ENCODE peak calls at places on chromosomes 6 and 20, in four cellular contexts. G is bronchial epithelial cell, E is thoracic aorta, B is pancreas. R is an unnamed sample.

GRCh38 chr6:3534599-3534998 is 77.7 kb upstream of the SLC22A23 start:
- DNase-seq in G (no peak), B (no peak), E (no peak), R (no peak)

GRCh38 chr6:96814581-96814980 is 22.7 kb downstream of the GPR63 start:
- DNase-seq in G (no peak), B (no peak), E (no peak), R (no peak)

GRCh38 chr20:43925786-43926185 is 11.1 kb downstream of the TOX2 start:
- DNase-seq in G (no peak), E (no peak), B (no peak), R (no peak)

GRCh38 chr20:48292806-48293205 is 507.5 kb upstream of the SULF2 start:
- DNase-seq in B (no peak), G (no peak), E (no peak), R (no peak)

GRCh38 chr20:54714817-54715216 is 239.4 kb downstream of the DOK5 start:
- DNase-seq in G (no peak), E (no peak), B (no peak), R (no peak)

GRCh38 chr20:22407237-22408193 is 176.9 kb downstream of the FOXA2 start:
- DNase-seq in E (no peak), B (no peak), G (no peak), R (no peak)

GRCh38 chr6:55528624-55529023 is 50.4 kb downstream of the HMGCLL1 start:
- DNase-seq in G (peak; percentile 79), E (no peak), B (no peak), R (no peak)

GRCh38 chr20:13128173-13128572 is 92.9 kb upstream of the ISM1 start:
- DNase-seq in E (no peak), B (no peak), G (no peak), R (no peak)

GRCh38 chr20:5222919-5223634 is 93.7 kb downstream of the PROKR2 start:
- DNase-seq in E (no peak), B (no peak), G (peak; percentile 60), R (peak; percentile 58)

GRCh38 chr6:156560476-156560875 is 216.7 kb upstream of the ARID1B start:
- DNase-seq in B (no peak), E (no peak), G (no peak), R (no peak)

GRCh38 chr20:59632426-59633113 is 28.2 kb downstream of the PHACTR3 start:
- DNase-seq in B (no peak), E (no peak), G (no peak), R (peak; percentile 3)

GRCh38 chr6:49328051-49328450 is 135.0 kb downstream of the MMUT start:
- DNase-seq in B (no peak), G (no peak), E (no peak), R (no peak)

GRCh38 chr20:63025534-63026331 is 19.0 kb upstream of the BHLHE23 start:
- DNase-seq in B (peak; percentile 45), E (no peak), G (peak; percentile 7), R (no peak)

GRCh38 chr20:17327185-17327780 is 100.4 kb downstream of the PCSK2 start:
- DNase-seq in E (no peak), G (no peak), B (no peak), R (no peak)

GRCh38 chr20:62053465-62054196 is 12.1 kb downstream of the TAF4 start:
- DNase-seq in G (no peak), B (peak; percentile 21), E (no peak), R (no peak)

GRCh38 chr6:2799936-2800527 is 34.8 kb downstream of the WRNIP1 start:
- DNase-seq in E (no peak), G (no peak), B (no peak), R (no peak)

GRCh38 chr6:138971601-138972000 is 16.5 kb downstream of the REPS1 start:
- DNase-seq in B (no peak), G (no peak), E (no peak), R (no peak)

GRCh38 chr6:67606905-67607828 is 1027.9 kb upstream of the ADGRB3 start:
- DNase-seq in E (no peak), G (no peak), B (no peak), R (no peak)

GRCh38 chr20:9928955-9929354 is 90.1 kb upstream of the PAK5 start:
- DNase-seq in E (no peak), B (no peak), G (peak; percentile 81), R (no peak)

GRCh38 chr6:107636486-107636885 is 146.6 kb downstream of the SOBP start:
- DNase-seq in B (no peak), G (no peak), E (no peak), R (no peak)

GRCh38 chr6:134740473-134741192 is 209.3 kb downstream of the ALDH8A1 start:
- DNase-seq in G (peak; percentile 64), E (no peak), B (no peak), R (no peak)

GRCh38 chr20:45419188-45420091 is 3.5 kb downstream of the PIGT start:
- DNase-seq in E (no peak), B (peak; percentile 55), G (peak; percentile 100), R (peak; percentile 90)

GRCh38 chr6:99253271-99253670 is 96.2 kb downstream of the FAXC start:
- DNase-seq in B (no peak), E (no peak), G (no peak), R (no peak)

GRCh38 chr6:143394351-143394750 is 56.1 kb downstream of the ADAT2 start:
- DNase-seq in E (no peak), G (no peak), B (no peak), R (no peak)

GRCh38 chr6:155400022-155400965 is 55.3 kb downstream of the NOX3 start:
- DNase-seq in G (no peak), B (no peak), E (no peak), R (no peak)

GRCh38 chr6:100339574-100340255 is 125.0 kb downstream of the SIM1 start:
- DNase-seq in G (peak; percentile 72), E (no peak), B (no peak), R (peak; percentile 56)

GRCh38 chr20:62943396-62943795 is 5.4 kb downstream of the GID8 start:
- DNase-seq in E (no peak), B (no peak), G (no peak), R (no peak)

GRCh38 chr6:133707456-133707855 is 181.5 kb upstream of the TCF21 start:
- DNase-seq in G (peak; percentile 55), B (no peak), E (no peak), R (no peak)

GRCh38 chr20:50586531-50587232 is 76.5 kb downstream of the PTPN1 start:
- DNase-seq in B (no peak), E (no peak), G (no peak), R (no peak)

GRCh38 chr20:24840121-24840713 is 108.9 kb upstream of the CST7 start:
- DNase-seq in E (no peak), G (no peak), B (no peak), R (no peak)

GRCh38 chr20:4299773-4300172 is 284.4 kb upstream of the RNF24 start:
- DNase-seq in E (no peak), G (no peak), B (no peak), R (no peak)

GRCh38 chr6:36033935-36034334 is 6.3 kb downstream of the MAPK14 start:
- DNase-seq in E (no peak), G (peak; percentile 72), B (no peak), R (no peak)

GRCh38 chr20:37758332-37758731 is 64.5 kb downstream of the CTNNBL1 start:
- DNase-seq in G (no peak), B (no peak), E (no peak), R (no peak)

DNA sequence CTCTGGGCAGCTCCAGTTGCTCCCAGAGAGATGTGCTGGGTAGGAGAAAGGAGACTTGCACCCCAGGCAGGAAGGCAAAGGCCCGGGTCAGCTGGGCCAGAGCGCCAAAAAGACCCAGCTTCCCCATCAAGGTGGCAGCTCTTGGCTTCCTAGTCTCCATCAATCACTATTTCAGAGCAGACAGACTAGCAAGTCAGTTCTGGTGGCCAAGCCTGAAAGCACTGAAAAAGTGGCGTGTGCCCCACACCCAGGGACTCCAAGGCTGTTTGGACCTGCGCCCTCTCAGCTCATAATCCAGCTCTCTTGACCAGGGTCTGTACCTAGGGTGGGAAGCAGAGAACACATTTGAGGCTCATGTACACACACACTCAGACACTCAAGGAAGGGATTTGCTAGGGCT is 3.7 kb downstream of the MAFB start:
- DNase-seq in E (no peak), B (no peak), G (no peak), R (no peak)
- H3K4me3 ChIP-seq in E (peak overlapping the region; percentile 77), B (no peak overlapping the region), G (no peak overlapping the region), R (peak overlapping the region; percentile 77)

GRCh38 chr6:147534116-147534865 is 25.8 kb downstream of the SAMD5 start:
- DNase-seq in B (no peak), E (no peak), G (no peak), R (no peak)

GRCh38 chr6:147531321-147531720 is 22.8 kb downstream of the SAMD5 start:
- DNase-seq in G (no peak), E (no peak), B (no peak), R (no peak)

GRCh38 chr6:147525519-147526209 is 17.2 kb downstream of the SAMD5 start:
- DNase-seq in E (no peak), G (no peak), B (no peak), R (no peak)

GRCh38 chr6:147530132-147531060 is 21.9 kb downstream of the SAMD5 start:
- DNase-seq in B (no peak), E (no peak), G (peak; percentile 4), R (no peak)

GRCh38 chr6:147528511-147529145 is 20.1 kb downstream of the SAMD5 start:
- DNase-seq in E (no peak), G (no peak), B (no peak), R (no peak)
- H3K4me3 ChIP-seq in E (no peak overlapping the region), G (no peak overlapping the region), B (no peak overlapping the region), R (no peak overlapping the region)

GRCh38 chr20:18908109-18908508 is 94.5 kb downstream of the SCP2D1 start:
- DNase-seq in G (no peak), E (no peak), B (no peak), R (no peak)

GRCh38 chr20:18909254-18909653 is 95.7 kb downstream of the SCP2D1 start:
- DNase-seq in E (no peak), B (no peak), G (no peak), R (no peak)

GRCh38 chr20:18904624-18905023 is 91.0 kb downstream of the SCP2D1 start:
- DNase-seq in B (no peak), G (no peak), E (no peak), R (no peak)

GRCh38 chr20:18906046-18906445 is 92.5 kb downstream of the SCP2D1 start:
- DNase-seq in E (no peak), B (no peak), G (no peak), R (no peak)

DNA sequence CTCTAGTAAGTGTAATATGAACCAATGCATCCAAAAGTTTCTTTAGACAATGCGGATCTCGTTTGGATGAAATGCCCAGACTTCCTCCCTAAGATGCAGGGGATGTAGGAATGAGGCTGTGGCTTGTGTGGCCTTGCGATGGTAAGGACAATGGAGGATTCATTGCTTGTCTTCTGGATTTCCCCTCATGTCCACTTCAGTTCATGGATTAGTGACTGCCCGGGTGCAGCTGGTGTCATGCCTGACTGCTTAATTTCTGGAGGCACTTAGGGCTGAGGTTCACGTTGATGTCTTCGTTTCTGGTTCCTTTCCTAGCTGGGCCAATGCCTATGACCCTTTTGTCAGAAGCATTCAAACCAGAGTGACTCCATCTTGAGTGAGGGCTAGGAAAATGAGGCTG is 93.8 kb downstream of the SCP2D1 start:
- DNase-seq in E (no peak), B (no peak), G (no peak), R (no peak)
- H3K4me3 ChIP-seq in E (no peak overlapping the region), B (no peak overlapping the region), G (no peak overlapping the region), R (no peak overlapping the region)

GRCh38 chr6:129104131-129104530 is 221.2 kb downstream of the LAMA2 start:
- DNase-seq in B (no peak), E (no peak), G (peak; percentile 88), R (no peak)

GRCh38 chr6:129104560-129104959 is 221.6 kb downstream of the LAMA2 start:
- DNase-seq in E (no peak), B (no peak), G (no peak), R (no peak)

GRCh38 chr6:129108337-129108736 is 225.4 kb downstream of the LAMA2 start:
- DNase-seq in G (no peak), E (no peak), B (no peak), R (no peak)

GRCh38 chr6:129105035-129105434 is 222.1 kb downstream of the LAMA2 start:
- DNase-seq in G (no peak), E (no peak), B (no peak), R (no peak)

GRCh38 chr6:129105793-129106192 is 222.9 kb downstream of the LAMA2 start:
- DNase-seq in G (peak; percentile 12), B (no peak), E (no peak), R (no peak)
- H3K4me3 ChIP-seq in G (no peak overlapping the region), B (no peak overlapping the region), E (no peak overlapping the region), R (no peak overlapping the region)